ENCODE peak calls at places on chromosome 18, in eight cellular contexts. Y is ovary, O is fibroblast of the aortic adventitia, B is MM.1S, C is OCI-LY7, E is mucosa of descending colon, U is AG10803, L is HFF-Myc. T is an unnamed sample.

GRCh38 chr18:73908323-73908722 is 239.3 kb downstream of the FBXO15 start:
- DNase-seq in Y (no peak), O (peak), B (no peak), C (no peak), E (no peak), U (peak), L (no peak), T (no peak)

GRCh38 chr18:34978953-34979608 is 62.1 kb upstream of the MAPRE2 start:
- DNase-seq in Y (peak), O (peak), B (peak), C (peak), E (peak), U (peak), L (peak), T (peak)

GRCh38 chr18:43627833-43628370 is 350.6 kb upstream of the SYT4 start:
- DNase-seq in Y (no peak), O (no peak), B (no peak), C (no peak), E (no peak), U (no peak), L (no peak), T (no peak)

GRCh38 chr18:11308499-11308898 is 159.1 kb upstream of the PIEZO2 start:
- DNase-seq in Y (no peak), O (peak), B (no peak), C (no peak), E (no peak), U (no peak), L (no peak), T (no peak)

GRCh38 chr18:3281456-3282400 is 19.8 kb downstream of the MYL12B start:
- DNase-seq in Y (no peak), O (peak), B (peak), C (peak), E (peak), U (peak), L (peak), T (no peak)

GRCh38 chr18:26865557-26865956 is at the start of gene AQP4:
- DNase-seq in Y (no peak), O (no peak), B (no peak), C (no peak), E (no peak), U (no peak), L (no peak), T (no peak)

GRCh38 chr18:36352384-36352783 is 54.9 kb downstream of the FHOD3 start:
- DNase-seq in Y (no peak), O (peak), B (no peak), C (no peak), E (no peak), U (peak), L (peak), T (no peak)

GRCh38 chr18:48263913-48264506 is 145.2 kb downstream of the ZBTB7C start:
- DNase-seq in Y (no peak), O (peak), B (no peak), C (no peak), E (no peak), U (no peak), L (no peak), T (no peak)

GRCh38 chr18:45688834-45689233 is 35.1 kb upstream of the SLC14A1 start:
- DNase-seq in Y (no peak), O (no peak), B (no peak), C (no peak), E (peak), U (no peak), L (no peak), T (no peak)

GRCh38 chr18:77136871-77137665 is 4.5 kb upstream of the MBP start:
- DNase-seq in Y (no peak), O (no peak), B (no peak), C (no peak), E (no peak), U (no peak), L (no peak), T (no peak)

GRCh38 chr18:10234281-10234680 is 220.2 kb upstream of the APCDD1 start:
- DNase-seq in Y (no peak), O (no peak), B (no peak), C (no peak), E (no peak), U (peak), L (no peak), T (no peak)

GRCh38 chr18:53489266-53489665 is 735.2 kb downstream of the MBD2 start:
- DNase-seq in Y (no peak), O (no peak), B (no peak), C (no peak), E (no peak), U (no peak), L (no peak), T (no peak)

GRCh38 chr18:65936678-65937077 is 185.9 kb downstream of the CDH7 start:
- DNase-seq in Y (no peak), O (no peak), B (no peak), C (no peak), E (no peak), U (no peak), L (no peak), T (no peak)
- TF ChIP-seq CTCF in Y (no peak), O (no peak), B (no peak), C (no peak), E (no peak), U (no peak), L (no peak), T (no peak)

DNA sequence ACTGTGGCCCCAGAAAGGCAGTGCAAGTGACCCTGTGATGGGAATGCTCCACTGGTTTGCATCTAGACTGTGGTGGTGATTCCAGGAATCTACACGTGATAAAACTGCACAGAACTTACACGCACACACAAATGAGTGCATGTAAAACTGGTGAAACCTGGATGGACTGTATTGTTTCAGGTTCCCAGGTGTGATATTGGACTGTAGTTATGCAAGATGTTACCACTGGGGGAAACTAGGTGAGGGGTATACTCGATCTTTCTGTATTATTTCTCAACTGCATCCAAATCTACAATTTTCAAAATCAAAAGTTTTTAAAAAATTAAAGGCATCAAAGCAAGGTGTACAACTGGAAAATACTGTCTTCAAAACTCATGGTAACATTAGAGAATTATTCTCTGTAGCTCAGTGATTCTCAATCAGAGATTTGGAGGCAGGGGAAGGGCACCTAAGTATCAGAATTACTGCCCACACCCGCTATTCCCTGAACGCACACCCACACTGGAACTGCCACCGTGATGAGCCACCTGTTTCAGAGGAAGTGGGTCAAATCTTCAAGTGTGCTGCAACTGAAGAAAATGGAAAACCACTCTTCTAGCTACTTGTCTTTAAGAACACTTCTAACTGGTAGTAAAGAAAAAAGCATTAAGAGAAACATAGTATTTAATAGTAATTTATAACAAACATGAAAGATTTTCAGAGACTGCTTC is 26.7 kb downstream of the PTPN2 start:
- DNase-seq in Y (no peak), O (no peak), B (peak), C (peak), E (no peak), U (no peak), L (no peak), T (no peak)
- H3K4me3 ChIP-seq in Y (no peak), O (no peak), B (no peak), C (peak), E (no peak), U (no peak), L (no peak), T (no peak)

DNA sequence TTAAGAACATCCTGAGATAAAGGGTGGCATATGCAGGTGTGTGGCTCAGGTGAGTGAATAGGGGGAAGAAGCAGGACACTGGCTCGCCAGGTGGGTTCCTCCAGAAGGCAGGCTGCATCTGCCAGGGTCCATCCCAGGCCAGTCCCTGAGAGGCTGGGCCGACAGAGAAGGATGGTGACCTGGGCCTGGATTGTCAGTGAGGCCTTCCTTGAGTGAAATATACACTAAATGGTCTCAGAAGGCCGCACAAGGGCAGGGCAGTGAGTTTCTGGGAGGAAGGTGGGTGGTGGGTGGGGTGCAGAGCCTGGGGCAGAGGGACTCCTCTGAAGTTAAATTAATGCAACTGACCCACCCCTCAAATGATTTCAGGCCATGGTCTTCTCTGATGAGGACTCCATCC is 182.1 kb downstream of the ANKRD30B start:
- DNase-seq in Y (no peak), O (no peak), B (no peak), C (no peak), E (no peak), U (no peak), L (no peak), T (no peak)
- TF ChIP-seq CTCF in Y (no peak), O (no peak), B (no peak), C (no peak), E (no peak), U (no peak), L (no peak), T (no peak)

GRCh38 chr18:8910186-8910585 is 192.3 kb upstream of the NDUFV2 start:
- DNase-seq in Y (no peak), O (no peak), B (no peak), C (no peak), E (no peak), U (no peak), L (no peak), T (no peak)
- H3K4me3 ChIP-seq in Y (no peak), O (no peak), B (peak), C (peak), E (no peak), U (no peak), L (no peak), T (no peak)

DNA sequence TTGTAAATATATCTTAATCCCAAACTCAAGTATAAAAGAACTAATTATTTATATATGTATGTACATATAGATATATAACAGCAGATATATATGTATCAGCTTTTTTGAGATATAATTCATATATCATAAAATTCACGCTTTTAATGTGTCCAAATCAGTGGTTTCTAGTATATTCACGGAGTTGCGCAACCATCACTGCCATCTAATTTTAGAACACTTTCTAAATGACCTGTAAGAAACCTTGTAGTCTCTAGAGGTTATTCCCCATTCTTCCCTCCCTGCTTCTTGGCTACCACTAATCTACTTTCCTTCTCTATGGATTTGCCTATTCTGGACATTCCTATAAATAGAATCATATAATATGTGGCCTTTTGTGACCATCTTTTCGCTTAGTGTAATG is 163.5 kb upstream of the TCF4 start:
- DNase-seq in Y (no peak), O (no peak), B (no peak), C (no peak), E (no peak), U (no peak), L (no peak), T (no peak)
- TF ChIP-seq CTCF in Y (no peak), O (no peak), B (no peak), C (no peak), E (no peak), U (no peak), L (no peak), T (no peak)

GRCh38 chr18:63237911-63238710 is 81.5 kb downstream of the BCL2 start:
- DNase-seq in Y (no peak), O (peak), B (no peak), C (no peak), E (no peak), U (peak), L (peak), T (no peak)
- H3K4me3 ChIP-seq in Y (peak), O (peak), B (no peak), C (no peak), E (no peak), U (peak), L (peak), T (no peak)

GRCh38 chr18:66129248-66129647 is 378.4 kb downstream of the CDH7 start:
- DNase-seq in Y (no peak), O (no peak), B (no peak), C (no peak), E (no peak), U (no peak), L (no peak), T (no peak)

GRCh38 chr18:66119347-66119746 is 368.5 kb downstream of the CDH7 start:
- DNase-seq in Y (no peak), O (no peak), B (no peak), C (no peak), E (no peak), U (no peak), L (no peak), T (no peak)

DNA sequence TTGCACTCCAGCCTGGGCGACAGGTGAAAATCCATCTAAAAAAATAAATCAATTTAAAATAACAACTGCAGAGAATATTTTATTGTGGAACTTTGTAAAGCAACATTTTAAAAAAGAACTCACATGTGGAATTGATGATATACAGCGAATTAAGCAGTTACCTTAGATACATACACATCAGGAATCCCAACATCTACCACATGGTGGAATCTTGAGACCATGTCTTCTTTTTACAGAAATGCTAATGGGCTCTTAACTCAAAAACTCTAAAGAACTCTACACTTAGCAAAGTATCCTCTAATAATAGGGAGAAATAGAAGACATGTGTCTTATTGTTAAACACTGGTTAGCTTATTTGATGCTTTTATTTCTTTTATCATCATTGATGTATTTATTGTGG is 373.6 kb downstream of the CDH7 start:
- DNase-seq in Y (no peak), O (no peak), B (no peak), C (no peak), E (no peak), U (no peak), L (no peak), T (no peak)
- TF ChIP-seq CTCF in Y (no peak), O (no peak), B (no peak), C (no peak), E (no peak), U (no peak), L (no peak), T (no peak)

GRCh38 chr18:8694891-8695290 is 10.5 kb upstream of the MTCL1 start:
- DNase-seq in Y (no peak), O (no peak), B (no peak), C (no peak), E (no peak), U (no peak), L (no peak), T (no peak)

GRCh38 chr18:8696749-8697211 is 8.6 kb upstream of the MTCL1 start:
- DNase-seq in Y (peak), O (peak), B (peak), C (peak), E (peak), U (peak), L (no peak), T (peak)

GRCh38 chr18:8699126-8699525 is 6.2 kb upstream of the MTCL1 start:
- DNase-seq in Y (no peak), O (no peak), B (no peak), C (no peak), E (no peak), U (peak), L (no peak), T (no peak)

GRCh38 chr18:8699948-8700347 is 5.4 kb upstream of the MTCL1 start:
- DNase-seq in Y (no peak), O (peak), B (no peak), C (no peak), E (no peak), U (peak), L (no peak), T (no peak)

DNA sequence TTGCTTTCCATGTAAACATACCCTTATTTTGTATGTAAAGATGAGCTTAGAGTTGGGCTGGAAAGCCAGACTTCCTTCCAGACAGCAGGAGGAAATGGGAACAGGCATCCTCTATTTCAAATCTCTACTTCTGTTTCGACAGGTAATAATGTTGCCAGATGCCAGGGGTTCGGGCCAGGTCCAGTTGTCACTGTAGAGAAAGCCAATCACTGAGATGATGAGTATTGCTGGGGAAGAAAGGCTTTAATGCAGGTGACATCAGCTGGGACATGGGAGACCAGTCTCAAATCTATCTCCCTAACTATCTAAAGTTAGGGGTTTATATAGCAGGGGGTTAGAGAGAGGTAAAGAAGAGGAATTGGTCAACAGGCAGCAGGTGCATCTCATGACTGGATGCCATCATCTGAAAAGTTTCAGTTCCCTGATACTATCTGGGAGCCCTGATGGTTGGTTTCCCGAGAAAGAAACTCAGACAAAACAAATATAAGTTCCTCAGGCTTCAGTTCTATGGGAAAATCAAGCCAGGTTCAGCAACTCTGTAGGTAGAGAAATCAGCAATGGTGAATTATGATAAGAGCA is 9.3 kb upstream of the MTCL1 start:
- DNase-seq in Y (no peak), O (no peak), B (peak), C (peak), E (peak), U (no peak), L (no peak), T (no peak)
- H3K4me3 ChIP-seq in Y (no peak), O (no peak), B (no peak), C (peak), E (no peak), U (no peak), L (no peak), T (no peak)

DNA sequence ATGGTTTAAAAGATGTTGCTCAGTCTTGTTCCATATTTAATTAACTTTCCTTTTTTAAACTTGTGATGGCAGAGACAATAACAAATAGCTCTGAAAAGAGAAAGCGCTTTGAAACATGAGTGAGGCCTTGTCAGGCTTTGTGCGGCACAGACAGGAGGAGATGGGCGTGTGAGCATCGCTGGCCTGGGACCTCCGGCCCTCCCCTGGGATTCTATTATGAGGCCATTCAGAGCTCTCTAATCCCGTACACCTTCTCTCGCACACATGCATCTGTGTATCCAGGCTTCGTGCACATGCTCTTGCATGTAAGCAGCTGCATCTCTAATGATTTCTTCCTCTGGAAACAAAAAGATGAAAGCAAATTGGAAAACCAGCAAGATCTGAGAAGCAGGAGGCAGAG is 313.7 kb downstream of the ZNF521 start:
- DNase-seq in Y (no peak), O (no peak), B (no peak), C (no peak), E (no peak), U (no peak), L (no peak), T (no peak)
- TF ChIP-seq CTCF in Y (no peak), O (no peak), B (no peak), C (no peak), E (no peak), U (no peak), L (no peak), T (no peak)

T was measured in colonic mucosa.